ENCODE peak calls at places on chromosomes 11 and 22, in eight cellular contexts. C is GM23248, F is heart left ventricle, M is IMR-90, E is thoracic aorta, J is transverse colon, T is gastrocnemius medialis, B is neural progenitor cell. H is an unnamed sample.
A peak's percentile ranks its signal among the peaks of the same experiment; 100 is the strongest.

GRCh38 chr11:112200252-112200651 is 24.9 kb downstream of the BCO2 start:
- DNase-seq in C (no peak), F (no peak), M (no peak), E (no peak), J (no peak), T (no peak), B (no peak), H (no peak)

GRCh38 chr11:103829596-103829995 is 206.8 kb upstream of the DDI1 start:
- DNase-seq in C (no peak), F (no peak), M (no peak), E (no peak), J (no peak), T (no peak), B (no peak), H (peak; percentile 52)

GRCh38 chr22:44448271-44448780 is 49.7 kb downstream of the RTL6 start:
- DNase-seq in C (peak; percentile 98), F (peak; percentile 59), M (peak; percentile 94), E (peak; percentile 46), J (peak; percentile 48), T (peak; percentile 28), B (no peak), H (peak; percentile 55)

GRCh38 chr22:38707346-38707745 is 1.6 kb downstream of the GTPBP1 start:
- DNase-seq in C (peak; percentile 75), F (no peak), M (peak; percentile 73), E (no peak), J (no peak), T (no peak), B (no peak), H (no peak)

GRCh38 chr22:44668190-44668885 is 33.7 kb upstream of the PRR5 start:
- DNase-seq in C (peak; percentile 63), F (no peak), M (no peak), E (no peak), J (no peak), T (no peak), B (peak; percentile 86), H (no peak)

GRCh38 chr11:69884286-69884685 is 65.1 kb upstream of the FGF3 start:
- DNase-seq in C (no peak), F (no peak), M (no peak), E (no peak), J (no peak), T (no peak), B (no peak), H (no peak)

GRCh38 chr11:117300301-117300700 is 9.2 kb downstream of the BACE1-AS start:
- DNase-seq in C (peak; percentile 52), F (peak; percentile 25), M (peak; percentile 54), E (no peak), J (peak; percentile 23), T (no peak), B (peak; percentile 73), H (peak; percentile 71)

GRCh38 chr11:85759915-85760314 is 51.0 kb downstream of the SYTL2 start:
- DNase-seq in C (peak; percentile 88), F (no peak), M (peak; percentile 94), E (no peak), J (no peak), T (no peak), B (no peak), H (no peak)

GRCh38 chr11:104529916-104530315 is 366.0 kb upstream of the PDGFD start:
- DNase-seq in C (no peak), F (no peak), M (no peak), E (no peak), J (no peak), T (no peak), B (no peak), H (no peak)

GRCh38 chr11:5992604-5993251 is 5.9 kb upstream of the OR52L1 start:
- DNase-seq in C (peak; percentile 58), F (no peak), M (peak; percentile 7), E (no peak), J (no peak), T (no peak), B (peak; percentile 44), H (no peak)

GRCh38 chr11:119903821-119904220 is 174.8 kb upstream of the NECTIN1 start:
- DNase-seq in C (no peak), F (no peak), M (no peak), E (no peak), J (no peak), T (no peak), B (no peak), H (peak; percentile 15)

GRCh38 chr11:44634401-44635281 is 69.2 kb downstream of the CD82 start:
- DNase-seq in C (peak; percentile 82), F (peak; percentile 82), M (peak; percentile 79), E (peak; percentile 65), J (peak; percentile 51), T (peak; percentile 26), B (peak; percentile 56), H (peak; percentile 74)

GRCh38 chr22:38737302-38738060 is 18.3 kb downstream of the SUN2 start:
- DNase-seq in C (peak; percentile 20), F (no peak), M (peak; percentile 49), E (no peak), J (no peak), T (no peak), B (no peak), H (no peak)

DNA sequence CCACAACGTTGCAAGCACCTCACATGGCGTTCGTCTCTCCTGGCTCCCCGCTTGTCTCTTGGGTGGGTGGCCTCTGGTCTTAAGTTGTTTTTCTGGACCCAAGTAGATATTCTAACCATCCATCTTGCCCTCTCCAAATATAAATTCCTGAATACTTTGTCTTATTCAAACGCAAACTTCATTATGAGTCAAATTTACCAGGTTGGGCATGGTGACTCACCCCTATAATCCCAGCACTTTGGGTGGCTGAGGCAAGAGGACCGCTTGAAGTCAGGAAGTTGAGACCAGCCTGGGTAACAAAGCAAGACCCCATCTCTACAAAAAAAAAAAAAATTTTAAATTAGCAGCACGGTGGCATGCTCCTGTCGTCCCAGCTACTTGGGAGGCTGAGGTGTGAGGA is 5.1 kb upstream of the IGSF9B start:
- DNase-seq in C (no peak), F (no peak), M (no peak), E (no peak), J (no peak), T (no peak), B (no peak), H (no peak)
- H3K27ac ChIP-seq in C (no peak overlapping the region), F (no peak overlapping the region), M (no peak overlapping the region), E (no peak overlapping the region), J (no peak overlapping the region), T (no peak overlapping the region), B (no peak overlapping the region), H (no peak overlapping the region)

GRCh38 chr11:96103102-96103501 is 179.2 kb upstream of the MTMR2 start:
- DNase-seq in C (peak; percentile 54), F (no peak), M (peak; percentile 23), E (no peak), J (no peak), T (no peak), B (no peak), H (no peak)

GRCh38 chr11:96105944-96106343 is 182.0 kb upstream of the MTMR2 start:
- DNase-seq in C (no peak), F (no peak), M (no peak), E (no peak), J (no peak), T (no peak), B (no peak), H (no peak)

GRCh38 chr11:96107143-96107829 is 183.4 kb upstream of the MTMR2 start:
- DNase-seq in C (no peak), F (no peak), M (no peak), E (no peak), J (no peak), T (no peak), B (peak; percentile 46), H (no peak)

GRCh38 chr11:96103721-96104120 is 179.8 kb upstream of the MTMR2 start:
- DNase-seq in C (no peak), F (no peak), M (no peak), E (no peak), J (no peak), T (no peak), B (no peak), H (no peak)

GRCh38 chr11:96105197-96105895 is 181.4 kb upstream of the MTMR2 start:
- DNase-seq in C (peak; percentile 58), F (no peak), M (no peak), E (no peak), J (no peak), T (no peak), B (no peak), H (no peak)
- H3K4me3 ChIP-seq in C (no peak overlapping the region), F (no peak overlapping the region), M (no peak overlapping the region), E (no peak overlapping the region), J (no peak overlapping the region), T (no peak overlapping the region), B (no peak overlapping the region), H (no peak overlapping the region)

GRCh38 chr11:2719831-2720603 is 20.2 kb upstream of the KCNQ1OT1 start:
- DNase-seq in C (no peak), F (no peak), M (no peak), E (no peak), J (no peak), T (no peak), B (no peak), H (no peak)

GRCh38 chr11:2722955-2723354 is 23.2 kb upstream of the KCNQ1OT1 start:
- DNase-seq in C (no peak), F (no peak), M (no peak), E (no peak), J (no peak), T (no peak), B (no peak), H (no peak)

GRCh38 chr11:2724114-2724513 is 24.3 kb upstream of the KCNQ1OT1 start:
- DNase-seq in C (no peak), F (no peak), M (no peak), E (no peak), J (no peak), T (peak; percentile 27), B (no peak), H (no peak)

GRCh38 chr11:2718817-2719438 is 19.1 kb upstream of the KCNQ1OT1 start:
- DNase-seq in C (no peak), F (no peak), M (no peak), E (no peak), J (no peak), T (no peak), B (peak; percentile 45), H (no peak)

GRCh38 chr11:2721163-2721935 is 21.6 kb upstream of the KCNQ1OT1 start:
- DNase-seq in C (no peak), F (no peak), M (no peak), E (no peak), J (no peak), T (no peak), B (peak; percentile 96), H (no peak)
- H3K27ac ChIP-seq in C (no peak overlapping the region), F (no peak overlapping the region), M (no peak overlapping the region), E (no peak overlapping the region), J (no peak overlapping the region), T (no peak overlapping the region), B (no peak overlapping the region), H (no peak overlapping the region)

GRCh38 chr22:42366815-42367581 is 65.2 kb downstream of the NFAM1 start:
- DNase-seq in C (no peak), F (no peak), M (no peak), E (no peak), J (peak; percentile 28), T (no peak), B (no peak), H (no peak)

GRCh38 chr22:42363851-42364250 is 68.4 kb downstream of the NFAM1 start:
- DNase-seq in C (no peak), F (no peak), M (no peak), E (no peak), J (no peak), T (no peak), B (peak; percentile 47), H (no peak)

GRCh38 chr22:42365942-42366660 is 66.1 kb downstream of the NFAM1 start:
- DNase-seq in C (no peak), F (no peak), M (no peak), E (no peak), J (no peak), T (no peak), B (no peak), H (no peak)

GRCh38 chr22:42365337-42365865 is 66.8 kb downstream of the NFAM1 start:
- DNase-seq in C (no peak), F (no peak), M (no peak), E (no peak), J (no peak), T (no peak), B (peak; percentile 87), H (no peak)

GRCh38 chr22:42364641-42365336 is 67.4 kb downstream of the NFAM1 start:
- DNase-seq in C (peak; percentile 57), F (no peak), M (peak; percentile 29), E (no peak), J (no peak), T (no peak), B (no peak), H (no peak)
- H3K4me3 ChIP-seq in C (no peak overlapping the region), F (no peak overlapping the region), M (no peak overlapping the region), E (peak overlapping the region; percentile 41), J (no peak overlapping the region), T (no peak overlapping the region), B (peak overlapping the region; percentile 31), H (no peak overlapping the region)

H was measured in upper lobe of right lung.